ENCODE peak calls at places on chromosomes 3 and 15, in seven cellular contexts. Q, V, T, M, U, F and J are unnamed samples.

GRCh38 chr3:123547881-123548534 is 36.8 kb downstream of the HACD2 start:
- DNase-seq in F (no peak), U (no peak), M (no peak), T (no peak), Q (no peak), V (no peak), J (no peak)

GRCh38 chr3:4885322-4885721 is 93.9 kb upstream of the BHLHE40 start:
- DNase-seq in F (no peak), Q (no peak), U (no peak), V (no peak), M (no peak), T (no peak), J (no peak)

GRCh38 chr3:37145607-37146006 is 28.8 kb downstream of the LRRFIP2 start:
- DNase-seq in F (no peak), U (no peak), V (no peak), Q (no peak), T (no peak), M (no peak), J (no peak)

GRCh38 chr15:40146037-40146436 is 14.8 kb upstream of the BUB1B start:
- DNase-seq in Q (peak; percentile 57), M (no peak), V (no peak), F (no peak), U (no peak), T (no peak), J (no peak)

GRCh38 chr3:156518726-156519125 is 36.2 kb downstream of the SSR3 start:
- DNase-seq in U (no peak), T (no peak), Q (peak; percentile 19), M (no peak), F (no peak), V (no peak), J (no peak)

GRCh38 chr3:46707601-46708011 is 6.4 kb downstream of the TMIE start:
- DNase-seq in V (no peak), Q (no peak), M (no peak), F (no peak), U (no peak), T (no peak), J (no peak)

GRCh38 chr3:185187391-185187790 is 34.5 kb upstream of the C3orf70 start:
- DNase-seq in F (no peak), U (no peak), V (no peak), Q (no peak), M (no peak), T (no peak), J (no peak)

GRCh38 chr3:130316164-130316563 is 29.3 kb upstream of the COL6A5 start:
- DNase-seq in F (no peak), U (no peak), M (no peak), V (no peak), T (no peak), Q (peak; percentile 31), J (no peak)

GRCh38 chr15:67067161-67067853 is 1.9 kb downstream of the SMAD3 start:
- DNase-seq in T (no peak), M (no peak), F (no peak), Q (peak; percentile 39), U (no peak), V (no peak), J (no peak)

GRCh38 chr3:15148614-15149013 is 49.7 kb upstream of the RBSN start:
- DNase-seq in F (no peak), U (no peak), Q (no peak), M (peak; percentile 14), V (no peak), T (no peak), J (no peak)

GRCh38 chr3:33663042-33663441 is 55.0 kb downstream of the CLASP2 start:
- DNase-seq in V (no peak), F (no peak), M (no peak), Q (no peak), T (no peak), U (no peak), J (no peak)

GRCh38 chr3:33664195-33664594 is 53.9 kb downstream of the CLASP2 start:
- DNase-seq in Q (peak; percentile 92), M (no peak), T (no peak), F (no peak), U (no peak), V (no peak), J (peak; percentile 38)

GRCh38 chr3:33658971-33659848 is 58.8 kb downstream of the CLASP2 start:
- DNase-seq in M (peak; percentile 74), T (peak; percentile 46), F (peak; percentile 62), U (peak; percentile 86), Q (peak; percentile 88), V (no peak), J (peak; percentile 57)

GRCh38 chr3:33658039-33658438 is 60.0 kb downstream of the CLASP2 start:
- DNase-seq in F (no peak), Q (no peak), V (no peak), M (no peak), U (no peak), T (no peak), J (no peak)

GRCh38 chr3:33660035-33660434 is 58.0 kb downstream of the CLASP2 start:
- DNase-seq in T (no peak), Q (no peak), M (no peak), U (no peak), F (no peak), V (no peak), J (no peak)
- H3K27ac ChIP-seq in T (peak overlapping the region; percentile 24), Q (peak overlapping the region; percentile 89), M (peak overlapping the region; percentile 80), U (peak overlapping the region; percentile 93), F (peak overlapping the region; percentile 78), V (no peak overlapping the region), J (peak overlapping the region; percentile 62)

DNA sequence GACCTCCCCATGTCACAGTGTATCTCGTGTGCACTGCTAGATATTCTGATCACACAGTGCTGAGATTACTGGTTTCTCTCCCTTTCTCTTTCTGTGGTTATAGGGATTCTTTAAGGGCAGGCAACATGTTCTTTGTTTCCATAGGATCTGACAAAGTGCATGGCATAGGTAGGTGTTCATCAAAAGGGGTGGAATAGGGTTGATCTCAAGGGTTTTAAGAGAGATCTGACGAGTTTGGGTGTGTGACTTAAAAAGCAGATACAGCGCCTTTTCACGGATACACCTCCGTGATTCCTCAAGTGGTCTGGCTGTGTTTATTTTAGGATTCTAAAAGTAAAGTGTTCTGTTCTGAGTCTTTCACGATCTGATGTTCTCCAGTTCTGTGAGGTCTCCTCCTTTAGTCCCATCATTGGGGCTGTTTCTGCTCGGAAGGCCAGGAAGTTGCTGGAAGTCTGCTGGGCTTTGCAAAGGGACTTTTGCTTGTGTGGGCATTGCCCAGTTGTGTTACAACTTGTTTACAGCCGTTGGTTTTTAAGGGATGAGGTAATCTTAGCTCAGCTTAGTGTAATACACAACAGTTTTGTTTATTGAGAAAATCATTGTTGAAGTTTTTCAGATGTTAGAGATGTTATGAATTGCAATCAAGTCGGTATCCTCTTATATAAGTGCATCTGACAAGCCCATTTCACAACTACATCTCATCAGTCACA is 34.8 kb downstream of the IGF1R start:
- DNase-seq in M (no peak), T (no peak), Q (peak; percentile 40), U (no peak), F (no peak), V (no peak), J (no peak)
- H3K27ac ChIP-seq in M (peak overlapping the region; percentile 54), T (no peak overlapping the region), Q (peak overlapping the region; percentile 13), U (no peak overlapping the region), F (peak overlapping the region; percentile 48), V (no peak overlapping the region), J (no peak overlapping the region)

DNA sequence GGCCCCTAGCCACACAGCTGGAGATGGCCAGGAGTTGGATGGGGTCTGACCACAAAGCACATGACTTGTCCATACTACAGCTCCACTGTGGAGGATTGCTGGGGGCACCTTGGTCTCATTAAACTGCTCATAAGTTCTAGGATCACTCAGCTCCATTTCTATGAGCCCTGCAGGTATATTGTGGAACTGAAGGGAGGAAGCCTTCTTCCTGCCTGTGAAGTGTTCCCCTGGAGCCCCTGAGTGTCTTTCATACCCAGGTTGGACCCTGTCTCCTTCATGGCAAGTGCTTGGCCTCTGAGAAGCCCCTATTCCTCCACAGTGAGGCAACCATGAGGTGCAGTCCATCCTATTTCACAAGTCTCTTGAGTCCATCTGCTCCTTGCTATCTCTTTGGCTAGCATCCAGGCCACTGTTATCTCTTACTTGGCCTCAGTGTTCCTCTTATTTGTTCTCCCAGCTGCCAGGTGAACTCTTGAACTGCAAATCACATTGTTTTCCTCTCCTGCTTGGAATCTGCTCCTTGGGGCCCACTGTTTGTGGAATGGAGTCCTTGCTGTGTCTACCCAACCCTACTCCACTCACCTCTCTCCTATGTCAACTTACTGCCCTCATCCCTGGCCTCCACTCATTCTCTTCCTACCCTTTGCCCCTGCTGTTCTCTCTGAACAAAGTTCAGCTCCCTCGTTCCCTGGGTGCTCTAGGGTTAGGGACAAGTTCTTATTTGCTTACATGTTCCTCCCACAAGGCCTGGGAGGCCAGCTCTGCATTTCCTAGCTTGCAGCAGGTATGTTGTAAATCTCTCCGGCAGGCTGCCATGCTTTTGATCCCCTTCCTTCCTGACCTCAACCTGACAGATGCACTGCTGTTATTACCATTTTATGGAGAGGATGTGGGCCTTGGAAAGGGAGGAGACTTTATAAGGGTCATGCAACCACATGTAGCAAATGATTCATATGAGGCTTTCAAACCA is 1.2 kb downstream of the ACOX2 start:
- DNase-seq in T (no peak), M (peak; percentile 74), F (peak; percentile 61), U (no peak), V (no peak), Q (no peak), J (no peak)
- H3K27ac ChIP-seq in T (peak overlapping the region; percentile 42), M (peak overlapping the region; percentile 82), F (peak overlapping the region; percentile 68), U (no peak overlapping the region), V (no peak overlapping the region), Q (no peak overlapping the region), J (no peak overlapping the region)

DNA sequence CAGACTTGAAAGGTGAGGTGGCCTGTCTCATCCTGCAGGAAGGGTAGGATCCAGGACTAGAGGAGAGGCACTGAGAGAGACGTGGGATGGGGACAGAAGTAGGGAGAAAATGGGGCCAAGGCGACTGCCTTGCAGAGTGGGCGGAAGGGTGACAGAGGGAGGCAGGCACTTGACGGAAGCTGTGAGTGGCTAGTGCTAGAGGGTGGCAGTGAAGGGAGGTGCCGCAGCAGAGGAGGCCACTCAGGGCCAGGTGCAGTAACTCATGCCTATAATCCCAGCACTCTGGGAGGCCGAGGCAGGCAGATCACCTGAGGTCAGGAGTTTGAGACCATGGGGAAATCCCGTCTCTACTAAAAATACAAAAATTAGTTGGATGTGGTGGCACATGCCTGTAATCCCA is 7.3 kb downstream of the CCDC33 start:
- DNase-seq in U (no peak), V (no peak), M (no peak), Q (no peak), T (no peak), F (no peak), J (no peak)
- H3K27ac ChIP-seq in U (no peak overlapping the region), V (no peak overlapping the region), M (no peak overlapping the region), Q (no peak overlapping the region), T (no peak overlapping the region), F (no peak overlapping the region), J (no peak overlapping the region)

DNA sequence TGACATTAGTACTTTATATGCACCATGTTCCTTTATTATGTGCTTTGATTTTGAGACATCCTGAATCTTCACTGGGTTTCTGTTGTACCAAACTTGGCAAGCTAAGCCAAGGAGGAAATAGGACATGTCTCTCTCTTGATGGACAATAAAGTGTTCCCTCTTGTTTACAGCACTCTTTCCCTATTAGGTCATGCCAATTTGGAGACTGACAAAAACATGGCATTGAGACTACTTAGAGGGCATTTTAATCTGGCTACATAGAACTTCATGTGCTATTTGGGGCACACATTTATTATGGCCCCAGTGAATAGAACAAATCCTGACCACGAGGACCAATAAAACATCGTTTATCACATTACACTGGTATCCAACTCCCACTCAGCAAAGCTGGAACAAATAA is 85.3 kb upstream of the TNFSF10 start:
- DNase-seq in V (no peak), Q (no peak), M (no peak), U (no peak), T (no peak), F (no peak), J (no peak)
- H3K27ac ChIP-seq in V (no peak overlapping the region), Q (no peak overlapping the region), M (no peak overlapping the region), U (no peak overlapping the region), T (peak overlapping the region; percentile 23), F (peak overlapping the region; percentile 7), J (no peak overlapping the region)

GRCh38 chr3:151398895-151399294 is 14.3 kb upstream of the P2RY12 start:
- DNase-seq in U (no peak), V (no peak), M (no peak), Q (no peak), T (no peak), F (no peak), J (no peak)
- H3K27ac ChIP-seq in U (no peak overlapping the region), V (no peak overlapping the region), M (no peak overlapping the region), Q (no peak overlapping the region), T (no peak overlapping the region), F (no peak overlapping the region), J (no peak overlapping the region)